ENCODE peak calls at places on chromosomes 1 and 21, in five cellular contexts. N is transverse colon, L is RWPE1, V is left lung, J is A549. O is an unnamed sample.

GRCh38 chr1:223230161-223230881 is 87.3 kb upstream of the TLR5 start:
- DNase-seq in N (no peak), L (peak; percentile 72), V (no peak), J (no peak), O (peak; percentile 64)

GRCh38 chr1:153389978-153390879 is 644 bp downstream of the S100A8 start:
- DNase-seq in N (no peak), L (no peak), V (no peak), J (no peak), O (no peak)

GRCh38 chr1:90176530-90176929 is 181.6 kb downstream of the ZNF326 start:
- DNase-seq in N (no peak), L (no peak), V (no peak), J (no peak), O (no peak)

GRCh38 chr1:89908294-89908992 is 86.5 kb upstream of the ZNF326 start:
- DNase-seq in N (no peak), L (no peak), V (no peak), J (no peak), O (no peak)

GRCh38 chr1:179302076-179302475 is 8.5 kb downstream of the SOAT1 start:
- DNase-seq in N (no peak), L (no peak), V (no peak), J (no peak), O (no peak)

GRCh38 chr1:150127868-150128267 is 21.8 kb upstream of the PLEKHO1 start:
- DNase-seq in N (no peak), L (no peak), V (no peak), J (no peak), O (no peak)

GRCh38 chr1:17768651-17769241 is 13.6 kb downstream of the ACTL8 start:
- DNase-seq in N (peak; percentile 21), L (no peak), V (no peak), J (peak; percentile 34), O (no peak)

GRCh38 chr1:155504207-155504606 is 58.4 kb downstream of the ASH1L start:
- DNase-seq in N (no peak), L (peak; percentile 28), V (no peak), J (peak; percentile 55), O (no peak)

GRCh38 chr1:32336963-32337675 is 1.1 kb upstream of the MARCKSL1 start:
- DNase-seq in N (peak; percentile 57), L (no peak), V (peak; percentile 91), J (no peak), O (peak; percentile 41)

GRCh38 chr1:4380564-4381168 is 273.7 kb upstream of the AJAP1 start:
- DNase-seq in N (no peak), L (peak; percentile 29), V (no peak), J (peak; percentile 69), O (peak; percentile 2)

GRCh38 chr1:168628807-168629206 is 52.4 kb downstream of the XCL1 start:
- DNase-seq in N (no peak), L (peak; percentile 86), V (no peak), J (peak; percentile 9), O (peak; percentile 98)

GRCh38 chr1:39960461-39960958 is 5.6 kb downstream of the MFSD2A start:
- DNase-seq in N (peak; percentile 74), L (peak; percentile 65), V (peak; percentile 95), J (no peak), O (no peak)

DNA sequence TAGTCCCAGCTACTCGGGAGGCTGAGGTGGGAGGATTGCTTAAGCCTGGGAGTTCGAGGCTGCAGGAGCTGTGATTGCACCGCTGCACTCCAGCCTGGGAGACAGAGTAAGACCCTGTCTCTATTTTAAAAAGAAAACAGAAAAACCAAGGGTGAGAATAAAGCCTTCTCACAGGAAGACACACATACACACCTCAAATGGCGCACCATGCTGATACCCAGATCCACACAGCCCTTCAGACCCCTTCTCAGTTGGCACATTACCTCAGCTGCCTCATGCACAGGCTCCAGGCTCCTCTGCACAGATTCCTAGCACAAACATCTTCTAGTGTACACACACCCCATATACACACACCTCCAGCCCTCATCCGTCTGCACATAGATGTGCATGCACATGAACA is 7.9 kb downstream of the FGR start:
- DNase-seq in N (no peak), L (no peak), V (peak; percentile 23), J (no peak), O (no peak)
- H3K27ac ChIP-seq in N (no peak overlapping the region), L (no peak overlapping the region), V (peak overlapping the region; percentile 95), J (no peak overlapping the region), O (no peak overlapping the region)

DNA sequence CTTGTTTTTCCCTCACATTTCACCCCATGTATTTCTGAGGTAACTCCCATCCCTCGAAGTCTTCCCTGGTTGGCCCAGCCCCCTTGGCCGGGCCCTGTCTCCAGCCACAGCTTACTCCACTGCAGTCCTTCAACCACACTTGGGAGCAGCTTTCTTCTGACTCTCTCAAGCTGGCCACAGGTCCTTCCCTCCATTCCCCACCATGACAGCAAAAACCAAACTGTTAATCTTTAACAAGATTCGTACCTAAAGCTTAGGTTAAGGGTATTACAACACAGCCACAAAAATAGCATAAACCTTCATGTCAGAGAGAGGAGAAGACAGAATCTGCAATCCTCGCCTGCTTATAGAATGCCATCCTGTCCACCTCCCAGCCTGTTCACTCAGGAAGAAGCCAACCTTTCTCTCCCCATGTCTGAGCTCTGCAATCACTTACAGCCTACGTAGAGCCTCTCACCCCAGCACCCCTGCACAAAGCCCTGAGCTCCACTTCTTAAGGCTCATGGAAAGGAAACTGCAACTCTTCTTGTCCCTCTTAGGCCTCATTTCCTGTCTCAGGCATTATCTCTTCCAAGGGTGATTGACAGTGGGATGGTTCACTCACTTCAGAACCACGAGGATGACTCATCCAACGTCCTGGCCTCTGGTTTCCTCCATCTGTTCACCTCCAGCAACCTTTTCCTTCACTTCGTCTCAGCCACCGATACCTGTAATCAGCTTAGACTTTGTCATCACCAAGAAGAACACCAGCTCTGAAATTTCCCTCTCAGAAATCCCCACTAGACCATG is 72.8 kb downstream of the CD2 start:
- DNase-seq in N (no peak), L (peak; percentile 75), V (no peak), J (no peak), O (no peak)
- H3K27ac ChIP-seq in N (peak overlapping the region; percentile 70), L (peak overlapping the region; percentile 43), V (no peak overlapping the region), J (peak overlapping the region; percentile 26), O (peak overlapping the region; percentile 32)

DNA sequence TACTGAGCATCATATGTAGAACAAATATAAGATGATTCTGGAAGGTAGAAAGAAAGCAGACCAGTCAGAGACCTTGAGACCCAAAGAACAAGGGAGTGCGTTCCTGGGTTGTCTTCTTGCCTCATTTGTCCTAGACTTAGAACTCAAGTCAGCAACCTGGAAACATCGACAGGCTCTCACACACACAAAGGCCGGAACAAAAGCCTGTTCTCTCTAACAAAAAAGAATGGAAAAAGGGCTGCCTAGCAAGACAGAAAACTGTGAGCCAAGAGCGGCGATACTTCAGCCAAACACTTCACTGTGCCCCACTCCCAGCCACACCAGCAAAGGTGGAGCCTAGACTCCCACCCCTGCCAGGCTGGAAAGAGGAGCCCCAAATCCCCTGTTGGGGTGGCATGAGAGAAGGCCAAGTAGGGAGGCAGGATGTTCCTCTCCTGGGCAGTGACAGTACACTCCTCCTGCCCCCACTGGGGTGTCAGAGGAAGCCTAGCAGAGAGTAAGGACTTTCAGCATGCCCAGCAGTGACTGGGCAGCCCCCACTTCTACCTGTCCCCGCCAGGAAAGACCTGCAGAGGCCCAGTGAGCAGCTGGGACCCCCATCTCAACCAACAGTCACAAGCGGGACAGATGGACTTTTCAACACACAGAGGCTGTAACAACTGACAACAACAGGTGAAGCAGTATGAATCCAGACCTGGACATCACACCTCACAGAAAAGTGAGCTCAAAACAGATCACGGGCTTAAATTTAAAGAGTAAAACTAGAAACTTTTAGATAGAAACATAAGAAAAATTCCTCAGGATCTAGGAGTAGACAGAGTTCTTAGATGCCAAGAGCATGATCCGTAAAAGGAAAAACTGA is 33.0 kb downstream of the MRAP start:
- DNase-seq in N (no peak), L (no peak), V (no peak), J (no peak), O (no peak)
- H3K27ac ChIP-seq in N (no peak overlapping the region), L (peak overlapping the region; percentile 34), V (no peak overlapping the region), J (no peak overlapping the region), O (no peak overlapping the region)

GRCh38 chr1:163169553-163169952 is 33.2 kb downstream of the RGS5 start:
- DNase-seq in N (no peak), L (no peak), V (no peak), J (no peak), O (no peak)

GRCh38 chr1:163165119-163165518 is 37.6 kb downstream of the RGS5 start:
- DNase-seq in N (no peak), L (no peak), V (no peak), J (no peak), O (no peak)

GRCh38 chr1:163168053-163168452 is 34.7 kb downstream of the RGS5 start:
- DNase-seq in N (no peak), L (peak; percentile 91), V (no peak), J (no peak), O (peak; percentile 52)

GRCh38 chr1:163163861-163164582 is 38.7 kb downstream of the RGS5 start:
- DNase-seq in N (no peak), L (no peak), V (no peak), J (no peak), O (no peak)

GRCh38 chr1:163166886-163167555 is 35.7 kb downstream of the RGS5 start:
- DNase-seq in N (no peak), L (no peak), V (no peak), J (no peak), O (no peak)
- H3K27ac ChIP-seq in N (peak overlapping the region; percentile 20), L (no peak overlapping the region), V (no peak overlapping the region), J (no peak overlapping the region), O (no peak overlapping the region)

GRCh38 chr1:198231776-198232175 is 75.0 kb downstream of the NEK7 start:
- DNase-seq in N (no peak), L (no peak), V (no peak), J (no peak), O (no peak)

GRCh38 chr1:198234511-198235251 is 77.9 kb downstream of the NEK7 start:
- DNase-seq in N (no peak), L (peak; percentile 52), V (no peak), J (no peak), O (no peak)

GRCh38 chr1:198228925-198229324 is 72.1 kb downstream of the NEK7 start:
- DNase-seq in N (no peak), L (no peak), V (no peak), J (no peak), O (no peak)

GRCh38 chr1:198232940-198233675 is 76.3 kb downstream of the NEK7 start:
- DNase-seq in N (no peak), L (peak; percentile 76), V (no peak), J (no peak), O (no peak)

DNA sequence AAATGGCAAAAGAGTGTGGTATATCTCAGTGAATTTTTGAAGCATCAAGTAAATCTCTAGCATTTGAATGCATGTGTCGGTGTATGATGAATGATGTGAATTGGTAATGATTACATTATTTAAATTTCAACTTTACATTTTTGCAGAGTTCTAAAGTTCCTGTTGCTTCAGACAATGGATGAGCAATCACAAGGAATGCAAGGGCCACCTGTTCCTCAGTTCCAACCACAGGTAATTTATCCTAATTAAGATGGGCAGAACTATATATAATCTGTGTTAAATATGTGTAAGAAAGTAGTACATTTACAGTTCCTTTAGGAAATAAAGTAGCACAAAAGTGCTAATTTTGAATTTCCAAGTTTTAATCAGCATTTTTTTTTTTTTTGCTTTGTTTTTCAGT is 75.6 kb downstream of the NEK7 start:
- DNase-seq in N (no peak), L (peak; percentile 57), V (no peak), J (no peak), O (no peak)
- H3K27ac ChIP-seq in N (no peak overlapping the region), L (no peak overlapping the region), V (no peak overlapping the region), J (no peak overlapping the region), O (peak overlapping the region; percentile 47)

DNA sequence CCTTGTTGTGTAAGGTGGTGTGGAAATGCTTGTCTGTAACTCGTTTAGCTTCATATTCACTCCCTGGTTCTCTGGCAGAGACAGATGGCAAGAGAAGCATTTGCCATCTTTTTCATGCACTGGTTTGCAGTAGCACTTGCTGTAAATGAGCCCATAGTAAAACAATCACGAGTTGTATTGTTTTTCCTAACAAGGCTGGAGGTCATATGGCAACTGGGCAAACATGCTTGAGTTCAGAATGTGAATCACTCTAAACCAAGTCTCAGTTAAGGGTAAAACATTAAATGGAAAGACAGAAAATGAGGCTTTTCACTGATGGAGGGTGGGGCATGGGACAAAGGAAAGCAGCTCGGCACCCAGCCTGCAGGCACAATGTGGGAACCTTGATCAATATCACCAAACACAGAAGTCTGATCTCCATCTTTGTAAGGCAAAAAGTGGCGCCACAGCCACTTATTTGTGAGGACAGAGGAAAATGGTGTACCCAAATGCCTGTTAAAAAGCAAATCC is 26.5 kb upstream of the LPAR3 start:
- DNase-seq in N (no peak), L (no peak), V (no peak), J (no peak), O (no peak)
- H3K27ac ChIP-seq in N (peak overlapping the region; percentile 34), L (no peak overlapping the region), V (no peak overlapping the region), J (no peak overlapping the region), O (no peak overlapping the region)